ENCODE peak calls at places on chromosomes 4 and X, in nine cellular contexts. N is BE2C, E is epithelial cell of esophagus, J is OCI-LY7, C is ascending aorta, A is left ventricle myocardium inferior, K is dorsolateral prefrontal cortex, G is PC-9, B is lung. L is an unnamed sample.

GRCh38 chrX:8946488-8947050 is 87.4 kb downstream of the FAM9B start:
- DNase-seq in E (no peak), B (no peak), J (no peak), N (no peak), K (no peak), G (no peak), A (no peak), C (no peak), L (no peak)

GRCh38 chr4:86670739-86671138 is 76.6 kb downstream of the PTPN13 start:
- DNase-seq in G (no peak), J (no peak), B (no peak), N (no peak), K (no peak), E (peak), A (no peak), C (no peak), L (no peak)

GRCh38 chrX:100654256-100654655 is 10.3 kb downstream of the SRPX2 start:
- DNase-seq in G (no peak), E (peak), K (no peak), B (no peak), A (no peak), N (no peak), J (peak), C (no peak), L (no peak)

GRCh38 chrX:80430826-80431501 is 10.7 kb downstream of the TENT5D start:
- DNase-seq in G (no peak), K (no peak), A (no peak), N (peak), E (peak), J (peak), B (no peak), C (no peak), L (no peak)

GRCh38 chr4:158810487-158811215 is 41.8 kb downstream of the FNIP2 start:
- DNase-seq in J (no peak), E (peak), N (no peak), B (peak), K (no peak), C (peak), A (peak), G (peak), L (peak)

GRCh38 chrX:10634681-10635161 is 14.3 kb upstream of the MID1 start:
- DNase-seq in B (no peak), J (no peak), N (peak), E (peak), K (no peak), G (peak), C (no peak), A (no peak), L (no peak)

GRCh38 chr4:16083217-16084191 is at the start of gene PROM1:
- DNase-seq in N (peak), B (no peak), C (no peak), A (peak), G (no peak), E (peak), J (no peak), K (no peak), L (no peak)

GRCh38 chr4:123093247-123093646 is 170.8 kb upstream of the NUDT6 start:
- DNase-seq in N (no peak), G (no peak), J (no peak), B (no peak), E (no peak), C (no peak), A (no peak), K (no peak), L (no peak)

GRCh38 chr4:147787204-147787603 is 55.3 kb downstream of the ARHGAP10 start:
- DNase-seq in A (no peak), B (no peak), C (no peak), N (no peak), J (no peak), G (no peak), E (no peak), K (no peak), L (no peak)

GRCh38 chr4:38302910-38303309 is 342.7 kb downstream of the PTTG2 start:
- DNase-seq in B (no peak), J (no peak), E (no peak), C (no peak), G (no peak), N (no peak), K (no peak), A (no peak), L (no peak)

GRCh38 chr4:80192937-80193336 is 4.4 kb upstream of the PRDM8 start:
- DNase-seq in J (no peak), G (no peak), N (no peak), K (no peak), A (no peak), B (no peak), E (peak), C (no peak), L (no peak)

GRCh38 chrX:150454083-150454482 is 91.0 kb downstream of the MAMLD1 start:
- DNase-seq in E (no peak), B (no peak), A (no peak), C (no peak), N (no peak), J (no peak), G (no peak), K (no peak), L (no peak)

GRCh38 chrX:101057095-101057714 is 5.3 kb upstream of the TRMT2B start:
- DNase-seq in J (peak), B (no peak), A (no peak), K (no peak), E (peak), G (no peak), C (no peak), N (no peak), L (no peak)

GRCh38 chr4:25238052-25238451 is 4.2 kb downstream of the PI4K2B start:
- DNase-seq in B (no peak), E (no peak), J (no peak), G (no peak), K (no peak), C (no peak), N (no peak), A (no peak), L (no peak)

GRCh38 chr4:173056271-173056670 is 112.3 kb upstream of the GALNT7 start:
- DNase-seq in A (no peak), E (no peak), B (no peak), J (no peak), C (no peak), N (no peak), K (no peak), G (no peak), L (no peak)

GRCh38 chrX:989959-990510 is 222.4 kb downstream of the CRLF2 start:
- DNase-seq in B (peak), N (peak), G (no peak), A (peak), C (peak), K (peak), E (peak), J (no peak), L (peak)

GRCh38 chr4:72031868-72032619 is at the start of gene NPFFR2:
- DNase-seq in J (no peak), E (peak), A (peak), G (peak), N (peak), K (no peak), C (no peak), B (peak), L (no peak)

DNA sequence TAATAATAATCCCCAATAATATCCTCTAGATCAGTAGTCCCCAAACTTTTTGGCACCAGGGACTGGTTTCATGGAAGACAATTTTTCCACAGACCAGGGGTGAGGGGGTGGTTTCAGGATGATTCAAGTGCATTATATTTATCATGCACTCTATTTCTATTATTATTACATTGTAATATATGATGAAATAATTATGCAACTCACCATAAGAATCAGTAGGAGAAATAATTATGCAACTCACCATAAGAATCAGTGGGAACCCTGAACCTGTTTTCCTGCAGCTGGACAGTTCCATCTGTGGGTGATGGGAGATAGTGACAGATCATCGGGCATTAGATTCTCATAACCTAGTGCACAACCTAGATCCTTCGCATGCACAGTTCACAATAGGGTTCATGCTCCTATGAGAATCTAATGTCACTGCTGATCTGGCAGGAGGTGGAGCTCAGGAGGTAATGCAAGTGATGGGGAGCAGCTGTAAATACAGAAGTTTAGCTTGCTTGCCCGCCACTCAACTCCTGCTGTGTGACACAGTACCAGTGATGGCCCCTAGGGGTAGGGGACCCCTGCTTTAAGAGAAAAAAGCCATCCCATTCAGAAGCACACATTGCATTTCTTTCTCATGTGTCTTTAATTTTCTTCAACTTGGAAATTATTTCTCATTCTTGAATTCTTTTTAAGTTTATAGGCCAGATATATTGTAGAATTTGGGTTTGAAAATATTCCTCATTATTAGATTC is 16.0 kb upstream of the SH3RF1 start:
- DNase-seq in A (no peak), E (peak), N (peak), J (no peak), C (no peak), G (no peak), K (no peak), B (no peak), L (no peak)
- TF ChIP-seq CTCF in A (peak), E (no peak), N (peak), J (peak), C (no peak), G (no peak), K (no peak), B (no peak), L (no peak)

GRCh38 chr4:49032440-49033161 is 46.5 kb downstream of the CWH43 start:
- DNase-seq in J (peak), N (peak), C (no peak), A (no peak), E (peak), B (no peak), K (peak), G (peak), L (no peak)
- TF ChIP-seq CTCF in J (peak), N (peak), C (no peak), A (peak), E (peak), B (no peak), K (peak), G (peak), L (no peak)

GRCh38 chr4:102639602-102640001 is 121.2 kb downstream of the MANBA start:
- DNase-seq in B (no peak), A (no peak), E (no peak), K (no peak), C (no peak), N (no peak), J (no peak), G (no peak), L (no peak)
- TF ChIP-seq CTCF in B (no peak), A (no peak), E (no peak), K (no peak), C (no peak), N (no peak), J (no peak), G (no peak), L (no peak)

GRCh38 chr4:18691431-18692200 is 670.1 kb upstream of the LCORL start:
- DNase-seq in K (no peak), B (no peak), N (no peak), E (no peak), J (peak), C (no peak), G (no peak), A (no peak), L (no peak)

GRCh38 chr4:18698119-18698883 is 676.7 kb upstream of the LCORL start:
- DNase-seq in C (no peak), K (no peak), B (no peak), G (no peak), N (no peak), E (no peak), J (peak), A (no peak), L (no peak)

DNA sequence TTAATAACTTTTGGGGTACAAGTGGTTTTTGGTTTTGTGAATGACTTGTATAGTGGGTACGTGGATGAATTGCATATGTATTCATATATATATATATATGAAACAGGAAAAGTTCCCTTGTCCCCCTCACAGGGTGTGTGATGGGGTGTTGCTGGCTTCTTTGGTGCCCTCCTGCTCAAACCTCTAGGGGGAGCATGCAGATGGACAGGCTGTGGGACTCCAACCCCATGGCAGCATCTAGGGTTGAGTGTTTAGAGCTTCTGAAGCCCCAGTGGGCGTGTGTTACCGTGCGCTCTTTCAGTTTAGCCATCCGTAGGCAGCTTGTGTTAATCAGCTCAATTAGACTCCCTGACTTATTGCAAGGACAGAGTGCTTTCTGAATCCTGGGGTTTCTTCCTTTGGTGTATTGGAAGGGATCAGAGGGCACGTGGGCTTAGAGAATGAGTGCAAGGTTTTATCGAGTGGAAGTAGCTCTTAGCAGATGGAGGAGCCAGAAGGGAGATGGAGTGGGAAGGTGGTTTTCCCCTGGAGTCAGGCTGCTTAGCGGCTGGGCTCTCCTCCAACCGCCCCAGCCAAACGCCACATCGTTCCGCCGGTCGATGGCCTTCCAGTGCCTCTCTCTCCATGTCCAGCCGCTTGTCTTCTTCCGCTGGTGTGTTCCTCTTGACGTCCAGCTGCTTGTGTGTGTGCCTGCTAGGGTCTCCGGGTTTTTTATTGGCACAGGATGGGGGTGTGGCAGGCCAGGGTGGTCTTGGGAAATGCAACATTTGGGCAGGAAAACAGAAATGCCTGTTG is 674.4 kb upstream of the LCORL start:
- DNase-seq in N (peak), G (no peak), K (no peak), E (no peak), C (no peak), J (peak), B (no peak), A (no peak), L (no peak)
- TF ChIP-seq CTCF in N (peak), G (no peak), K (no peak), E (no peak), C (no peak), J (peak), B (no peak), A (no peak), L (no peak)

GRCh38 chrX:151713859-151714258 is 2.0 kb upstream of the FATE1 start:
- DNase-seq in B (no peak), G (peak), J (peak), N (peak), K (no peak), A (no peak), E (peak), C (no peak), L (no peak)
- TF ChIP-seq CTCF in B (no peak), G (peak), J (peak), N (peak), K (no peak), A (peak), E (peak), C (no peak), L (no peak)

GRCh38 chr4:165203541-165204461 is 3.6 kb upstream of the KLHL2 start:
- DNase-seq in K (no peak), E (peak), N (no peak), C (no peak), G (no peak), J (no peak), A (no peak), B (no peak), L (no peak)

GRCh38 chr4:165199722-165200121 is 7.6 kb upstream of the KLHL2 start:
- DNase-seq in C (no peak), J (no peak), G (peak), N (no peak), E (peak), A (no peak), B (no peak), K (no peak), L (no peak)

GRCh38 chr4:165201806-165202205 is 5.6 kb upstream of the KLHL2 start:
- DNase-seq in K (no peak), A (no peak), C (no peak), G (no peak), N (no peak), E (no peak), J (no peak), B (no peak), L (no peak)

GRCh38 chr4:165198329-165198728 is 9.0 kb upstream of the KLHL2 start:
- DNase-seq in N (no peak), J (no peak), E (peak), B (no peak), G (no peak), K (no peak), C (no peak), A (no peak), L (no peak)

DNA sequence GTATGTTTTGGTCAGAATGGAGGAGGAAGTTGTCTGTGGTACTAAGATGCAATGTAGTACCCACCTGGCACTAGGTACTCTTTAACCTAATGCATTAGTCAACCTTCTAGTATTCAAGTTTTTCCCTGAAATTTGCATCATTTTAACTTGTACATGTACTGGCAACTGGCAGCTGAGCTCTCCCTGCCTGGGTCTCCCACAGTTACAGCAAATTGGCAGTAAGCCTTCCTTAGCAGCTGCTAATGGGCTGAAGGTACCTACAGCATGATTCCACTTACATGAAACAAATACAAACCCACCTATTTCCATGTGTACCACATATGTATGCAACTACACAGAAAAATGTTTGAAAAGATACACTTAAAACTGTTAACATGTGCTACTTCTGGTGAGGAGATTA is 8.1 kb upstream of the KLHL2 start:
- DNase-seq in K (no peak), B (no peak), N (no peak), C (no peak), E (peak), G (no peak), J (no peak), A (no peak), L (no peak)
- TF ChIP-seq CTCF in K (no peak), B (no peak), N (no peak), C (no peak), E (no peak), G (no peak), J (no peak), A (no peak), L (no peak)

GRCh38 chrX:17323397-17323796 is 51.6 kb upstream of the NHS start:
- DNase-seq in B (no peak), G (no peak), E (no peak), A (no peak), K (no peak), N (no peak), J (no peak), C (no peak), L (no peak)
- TF ChIP-seq CTCF in B (no peak), G (no peak), E (no peak), A (no peak), K (no peak), N (no peak), J (no peak), C (no peak), L (no peak)

GRCh38 chrX:151852294-151852693 is 60.4 kb upstream of the MAGEA4 start:
- DNase-seq in J (no peak), E (no peak), N (no peak), G (no peak), K (no peak), C (no peak), A (no peak), B (no peak), L (no peak)
- TF ChIP-seq CTCF in J (no peak), E (no peak), N (no peak), G (no peak), K (no peak), C (no peak), A (no peak), B (no peak), L (no peak)

L was measured in omental fat pad.